ENCODE peak calls at places on chromosomes 2 and 18, in five cellular contexts. One of them, this sample, is unnamed.

GRCh38 chr2:209496586-209496982 is 72.7 kb downstream of the MAP2 start:
- DNase-seq in heart left ventricle: no peak
- DNase-seq in IMR-90: peak; percentile 40
- DNase-seq in cardiac muscle cell: peak; percentile 88
- DNase-seq in CD4-positive, CD25-positive, alpha-beta regulatory T cell: no peak
- DNase-seq in this sample: no peak

GRCh38 chr18:80148316-80149199 is 39.5 kb downstream of the ADNP2 start:
- DNase-seq in cardiac muscle cell: peak; percentile 23
- DNase-seq in CD4-positive, CD25-positive, alpha-beta regulatory T cell: no peak
- DNase-seq in IMR-90: no peak
- DNase-seq in heart left ventricle: no peak
- DNase-seq in this sample: no peak

GRCh38 chr2:59804662-59805258 is 748.7 kb downstream of the BCL11A start:
- DNase-seq in heart left ventricle: no peak
- DNase-seq in IMR-90: no peak
- DNase-seq in CD4-positive, CD25-positive, alpha-beta regulatory T cell: no peak
- DNase-seq in cardiac muscle cell: no peak
- DNase-seq in this sample: no peak

GRCh38 chr2:25103287-25103871 is 61.5 kb downstream of the EFR3B start:
- DNase-seq in CD4-positive, CD25-positive, alpha-beta regulatory T cell: no peak
- DNase-seq in heart left ventricle: no peak
- DNase-seq in cardiac muscle cell: peak; percentile 81
- DNase-seq in IMR-90: peak; percentile 94
- DNase-seq in this sample: peak; percentile 78

GRCh38 chr2:224284134-224284946 is 117.6 kb downstream of the FAM124B start:
- DNase-seq in CD4-positive, CD25-positive, alpha-beta regulatory T cell: no peak
- DNase-seq in cardiac muscle cell: peak; percentile 50
- DNase-seq in heart left ventricle: no peak
- DNase-seq in IMR-90: peak; percentile 25
- DNase-seq in this sample: peak; percentile 61

GRCh38 chr2:152755029-152755428 is 36.6 kb downstream of the ARL6IP6 start:
- DNase-seq in cardiac muscle cell: peak; percentile 52
- DNase-seq in CD4-positive, CD25-positive, alpha-beta regulatory T cell: no peak
- DNase-seq in heart left ventricle: no peak
- DNase-seq in IMR-90: no peak
- DNase-seq in this sample: no peak

GRCh38 chr2:187575081-187576067 is 21.1 kb upstream of the TFPI start:
- DNase-seq in heart left ventricle: no peak
- DNase-seq in cardiac muscle cell: peak; percentile 71
- DNase-seq in IMR-90: peak; percentile 83
- DNase-seq in CD4-positive, CD25-positive, alpha-beta regulatory T cell: no peak
- DNase-seq in this sample: no peak

GRCh38 chr2:192267484-192267883 is 72.8 kb upstream of the TMEFF2 start:
- DNase-seq in CD4-positive, CD25-positive, alpha-beta regulatory T cell: no peak
- DNase-seq in cardiac muscle cell: peak; percentile 84
- DNase-seq in heart left ventricle: no peak
- DNase-seq in IMR-90: peak; percentile 91
- DNase-seq in this sample: peak; percentile 70

GRCh38 chr2:165305391-165306096 is 66.3 kb downstream of the SCN2A start:
- DNase-seq in IMR-90: no peak
- DNase-seq in cardiac muscle cell: peak; percentile 7
- DNase-seq in heart left ventricle: no peak
- DNase-seq in CD4-positive, CD25-positive, alpha-beta regulatory T cell: no peak
- DNase-seq in this sample: no peak

GRCh38 chr2:238425979-238426567 is 654 bp upstream of the ASB1 start:
- DNase-seq in heart left ventricle: no peak
- DNase-seq in IMR-90: peak; percentile 68
- DNase-seq in CD4-positive, CD25-positive, alpha-beta regulatory T cell: no peak
- DNase-seq in cardiac muscle cell: peak; percentile 85
- DNase-seq in this sample: no peak

GRCh38 chr2:213013979-213014378 is 137.4 kb downstream of the IKZF2 start:
- DNase-seq in CD4-positive, CD25-positive, alpha-beta regulatory T cell: no peak
- DNase-seq in heart left ventricle: no peak
- DNase-seq in cardiac muscle cell: no peak
- DNase-seq in IMR-90: no peak
- DNase-seq in this sample: no peak

GRCh38 chr2:239136203-239136602 is 264.6 kb downstream of the HDAC4 start:
- DNase-seq in heart left ventricle: no peak
- DNase-seq in cardiac muscle cell: no peak
- DNase-seq in CD4-positive, CD25-positive, alpha-beta regulatory T cell: no peak
- DNase-seq in IMR-90: no peak
- DNase-seq in this sample: no peak

GRCh38 chr18:56246912-56247311 is 391.5 kb downstream of the TXNL1 start:
- DNase-seq in IMR-90: no peak
- DNase-seq in heart left ventricle: no peak
- DNase-seq in CD4-positive, CD25-positive, alpha-beta regulatory T cell: no peak
- DNase-seq in cardiac muscle cell: peak; percentile 6
- DNase-seq in this sample: no peak

GRCh38 chr2:37602702-37603101 is 68.7 kb downstream of the CDC42EP3 start:
- DNase-seq in heart left ventricle: no peak
- DNase-seq in cardiac muscle cell: no peak
- DNase-seq in IMR-90: no peak
- DNase-seq in CD4-positive, CD25-positive, alpha-beta regulatory T cell: no peak
- DNase-seq in this sample: no peak

GRCh38 chr18:45775241-45775676 is 50.2 kb upstream of the SIGLEC15 start:
- DNase-seq in CD4-positive, CD25-positive, alpha-beta regulatory T cell: no peak
- DNase-seq in heart left ventricle: peak; percentile 78
- DNase-seq in cardiac muscle cell: peak; percentile 94
- DNase-seq in IMR-90: peak; percentile 63
- DNase-seq in this sample: peak; percentile 77

GRCh38 chr18:25284861-25285574 is 66.9 kb downstream of the ZNF521 start:
- DNase-seq in CD4-positive, CD25-positive, alpha-beta regulatory T cell: no peak
- DNase-seq in cardiac muscle cell: peak; percentile 78
- DNase-seq in IMR-90: peak; percentile 41
- DNase-seq in heart left ventricle: peak; percentile 21
- DNase-seq in this sample: no peak

GRCh38 chr2:95709831-95710230 is 118.0 kb downstream of the TRIM43 start:
- DNase-seq in cardiac muscle cell: no peak
- DNase-seq in heart left ventricle: no peak
- DNase-seq in CD4-positive, CD25-positive, alpha-beta regulatory T cell: no peak
- DNase-seq in IMR-90: no peak
- DNase-seq in this sample: no peak

GRCh38 chr18:35073186-35074105 is 32.2 kb downstream of the MAPRE2 start:
- DNase-seq in CD4-positive, CD25-positive, alpha-beta regulatory T cell: no peak
- DNase-seq in cardiac muscle cell: peak; percentile 61
- DNase-seq in heart left ventricle: no peak
- DNase-seq in IMR-90: peak; percentile 51
- DNase-seq in this sample: no peak

GRCh38 chr2:40159333-40159732 is 292.6 kb downstream of the SLC8A1 start:
- DNase-seq in cardiac muscle cell: no peak
- DNase-seq in CD4-positive, CD25-positive, alpha-beta regulatory T cell: no peak
- DNase-seq in IMR-90: no peak
- DNase-seq in heart left ventricle: no peak
- DNase-seq in this sample: no peak
- H3K27ac ChIP-seq in cardiac muscle cell: peak overlapping the region; percentile 54
- H3K27ac ChIP-seq in CD4-positive, CD25-positive, alpha-beta regulatory T cell: no peak overlapping the region
- H3K27ac ChIP-seq in IMR-90: no peak overlapping the region
- H3K27ac ChIP-seq in heart left ventricle: no peak overlapping the region
- H3K27ac ChIP-seq in this sample: no peak overlapping the region

GRCh38 chr18:74866577-74866976 is 268.9 kb downstream of the ZNF407 start:
- DNase-seq in IMR-90: no peak
- DNase-seq in heart left ventricle: no peak
- DNase-seq in CD4-positive, CD25-positive, alpha-beta regulatory T cell: no peak
- DNase-seq in cardiac muscle cell: no peak
- DNase-seq in this sample: no peak

GRCh38 chr18:74857901-74858300 is 260.2 kb downstream of the ZNF407 start:
- DNase-seq in heart left ventricle: no peak
- DNase-seq in cardiac muscle cell: no peak
- DNase-seq in IMR-90: no peak
- DNase-seq in CD4-positive, CD25-positive, alpha-beta regulatory T cell: no peak
- DNase-seq in this sample: no peak

GRCh38 chr18:74862094-74862493 is 264.4 kb downstream of the ZNF407 start:
- DNase-seq in CD4-positive, CD25-positive, alpha-beta regulatory T cell: no peak
- DNase-seq in heart left ventricle: no peak
- DNase-seq in IMR-90: no peak
- DNase-seq in cardiac muscle cell: no peak
- DNase-seq in this sample: no peak

GRCh38 chr18:74856967-74857366 is 259.3 kb downstream of the ZNF407 start:
- DNase-seq in heart left ventricle: no peak
- DNase-seq in CD4-positive, CD25-positive, alpha-beta regulatory T cell: no peak
- DNase-seq in cardiac muscle cell: no peak
- DNase-seq in IMR-90: no peak
- DNase-seq in this sample: no peak

DNA sequence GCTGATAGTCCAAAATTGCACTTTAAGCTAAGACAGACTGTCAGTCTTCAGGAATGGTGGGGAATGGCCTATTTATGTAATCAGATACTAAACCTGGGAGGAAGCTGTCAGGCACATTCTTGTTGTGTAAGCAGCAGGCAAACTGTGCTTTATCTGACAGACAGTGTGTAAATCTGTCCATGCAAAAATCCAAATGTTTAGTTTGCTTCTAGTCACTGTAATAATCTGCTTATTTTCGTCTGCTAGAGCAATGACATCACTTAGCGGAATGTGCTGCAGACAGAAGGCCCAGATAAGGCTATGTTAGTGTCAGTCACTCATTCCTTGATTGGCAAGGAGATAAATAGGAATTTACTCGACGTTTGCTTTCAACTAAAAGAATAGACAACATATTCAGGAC is 263.5 kb downstream of the ZNF407 start:
- DNase-seq in heart left ventricle: no peak
- DNase-seq in IMR-90: peak; percentile 78
- DNase-seq in CD4-positive, CD25-positive, alpha-beta regulatory T cell: no peak
- DNase-seq in cardiac muscle cell: peak; percentile 37
- DNase-seq in this sample: no peak
- H3K27ac ChIP-seq in heart left ventricle: peak overlapping the region; percentile 62
- H3K27ac ChIP-seq in IMR-90: no peak overlapping the region
- H3K27ac ChIP-seq in CD4-positive, CD25-positive, alpha-beta regulatory T cell: no peak overlapping the region
- H3K27ac ChIP-seq in cardiac muscle cell: peak overlapping the region; percentile 51
- H3K27ac ChIP-seq in this sample: no peak overlapping the region

DNA sequence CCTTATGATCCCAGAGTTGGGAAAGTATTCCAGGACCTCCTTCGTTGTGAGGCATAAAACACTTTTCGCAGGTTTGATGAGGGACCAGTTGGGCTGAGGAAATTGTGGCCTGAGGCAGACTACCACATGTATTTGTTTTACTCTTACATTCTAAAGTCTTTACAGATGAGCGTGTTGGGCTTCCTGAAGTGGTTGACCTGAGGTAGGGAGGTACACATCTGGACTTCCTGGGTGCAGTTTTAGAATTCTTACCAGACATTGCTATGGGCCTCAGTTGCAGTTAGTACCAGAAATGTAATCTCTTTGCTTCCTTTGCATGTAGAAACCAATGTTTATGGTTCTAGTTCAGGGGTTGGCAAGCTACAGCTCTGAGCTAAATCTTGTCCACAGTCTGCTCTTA is 48.7 kb downstream of the COA5 start:
- DNase-seq in heart left ventricle: no peak
- DNase-seq in IMR-90: peak; percentile 27
- DNase-seq in CD4-positive, CD25-positive, alpha-beta regulatory T cell: no peak
- DNase-seq in cardiac muscle cell: peak; percentile 6
- DNase-seq in this sample: no peak
- H3K27ac ChIP-seq in heart left ventricle: peak overlapping the region; percentile 81
- H3K27ac ChIP-seq in IMR-90: no peak overlapping the region
- H3K27ac ChIP-seq in CD4-positive, CD25-positive, alpha-beta regulatory T cell: no peak overlapping the region
- H3K27ac ChIP-seq in cardiac muscle cell: no peak overlapping the region
- H3K27ac ChIP-seq in this sample: no peak overlapping the region

GRCh38 chr18:58104071-58104470 is 60.0 kb downstream of the NEDD4L start:
- DNase-seq in IMR-90: no peak
- DNase-seq in heart left ventricle: no peak
- DNase-seq in CD4-positive, CD25-positive, alpha-beta regulatory T cell: no peak
- DNase-seq in cardiac muscle cell: no peak
- DNase-seq in this sample: no peak
- H3K27ac ChIP-seq in IMR-90: no peak overlapping the region
- H3K27ac ChIP-seq in heart left ventricle: no peak overlapping the region
- H3K27ac ChIP-seq in CD4-positive, CD25-positive, alpha-beta regulatory T cell: no peak overlapping the region
- H3K27ac ChIP-seq in cardiac muscle cell: no peak overlapping the region
- H3K27ac ChIP-seq in this sample: no peak overlapping the region

GRCh38 chr2:2733818-2734217 is 402.7 kb upstream of the MYT1L start:
- DNase-seq in IMR-90: no peak
- DNase-seq in cardiac muscle cell: no peak
- DNase-seq in CD4-positive, CD25-positive, alpha-beta regulatory T cell: no peak
- DNase-seq in heart left ventricle: no peak
- DNase-seq in this sample: no peak

GRCh38 chr2:2732331-2733119 is 401.4 kb upstream of the MYT1L start:
- DNase-seq in IMR-90: no peak
- DNase-seq in heart left ventricle: no peak
- DNase-seq in CD4-positive, CD25-positive, alpha-beta regulatory T cell: no peak
- DNase-seq in cardiac muscle cell: no peak
- DNase-seq in this sample: no peak

GRCh38 chr2:2731885-2732284 is 400.8 kb upstream of the MYT1L start:
- DNase-seq in cardiac muscle cell: no peak
- DNase-seq in CD4-positive, CD25-positive, alpha-beta regulatory T cell: no peak
- DNase-seq in IMR-90: no peak
- DNase-seq in heart left ventricle: no peak
- DNase-seq in this sample: no peak

GRCh38 chr2:2734308-2734707 is 403.2 kb upstream of the MYT1L start:
- DNase-seq in heart left ventricle: no peak
- DNase-seq in CD4-positive, CD25-positive, alpha-beta regulatory T cell: no peak
- DNase-seq in cardiac muscle cell: no peak
- DNase-seq in IMR-90: no peak
- DNase-seq in this sample: no peak

DNA sequence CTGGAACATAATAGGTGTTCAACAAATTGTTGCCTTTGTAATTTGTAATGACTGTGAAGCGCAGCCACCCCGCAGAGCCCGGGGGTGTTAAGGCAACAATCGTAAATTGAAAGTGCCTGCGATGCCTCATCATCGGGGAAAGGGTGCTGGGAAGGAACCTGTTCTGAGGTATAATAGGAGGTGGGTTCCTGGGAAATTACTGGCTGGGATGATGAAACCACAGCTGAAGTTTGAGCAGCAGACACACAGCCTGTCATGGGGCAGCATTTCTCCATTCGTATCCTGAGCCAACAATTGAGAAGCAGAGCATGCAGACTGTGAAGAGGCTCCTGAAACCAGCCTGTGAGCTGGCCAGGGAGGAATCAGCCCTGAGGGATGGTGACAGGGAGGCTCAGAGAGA is 404.0 kb upstream of the MYT1L start:
- DNase-seq in heart left ventricle: no peak
- DNase-seq in IMR-90: no peak
- DNase-seq in cardiac muscle cell: no peak
- DNase-seq in CD4-positive, CD25-positive, alpha-beta regulatory T cell: no peak
- DNase-seq in this sample: peak; percentile 66
- H3K27ac ChIP-seq in heart left ventricle: no peak overlapping the region
- H3K27ac ChIP-seq in IMR-90: no peak overlapping the region
- H3K27ac ChIP-seq in cardiac muscle cell: no peak overlapping the region
- H3K27ac ChIP-seq in CD4-positive, CD25-positive, alpha-beta regulatory T cell: no peak overlapping the region
- H3K27ac ChIP-seq in this sample: peak overlapping the region; percentile 49

DNA sequence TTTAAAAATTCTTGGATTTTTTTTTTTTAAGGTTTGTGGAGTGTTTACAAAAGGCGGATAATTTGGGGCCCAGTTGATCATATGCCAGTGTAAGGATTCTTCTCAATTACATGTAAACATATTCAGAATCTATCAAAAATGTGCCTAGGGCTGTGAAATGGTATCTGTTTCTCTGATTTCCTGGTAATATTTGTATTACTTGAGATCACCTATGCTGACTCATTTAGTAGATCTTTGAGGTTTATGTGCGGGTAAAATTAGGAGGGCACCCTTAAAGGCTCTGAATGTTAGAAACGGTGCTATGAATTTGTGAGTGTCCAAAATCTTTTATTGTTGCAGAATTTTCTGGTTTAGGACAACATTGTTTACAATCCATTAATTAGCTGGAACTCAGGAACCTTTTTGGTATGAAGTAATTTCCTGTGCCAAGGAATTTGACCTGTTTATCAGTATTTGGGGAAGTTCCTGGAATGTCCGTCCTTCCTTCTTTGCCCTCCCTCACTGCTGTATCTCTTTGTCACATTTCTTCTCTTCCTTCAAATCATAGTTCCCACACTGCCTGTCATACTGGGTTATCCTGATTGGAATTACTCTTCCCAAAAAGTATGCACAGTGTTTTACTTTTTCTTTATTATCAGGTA is 130.5 kb downstream of the TANC1 start:
- DNase-seq in CD4-positive, CD25-positive, alpha-beta regulatory T cell: no peak
- DNase-seq in heart left ventricle: no peak
- DNase-seq in IMR-90: peak; percentile 45
- DNase-seq in cardiac muscle cell: peak; percentile 78
- DNase-seq in this sample: peak; percentile 45
- H3K27ac ChIP-seq in CD4-positive, CD25-positive, alpha-beta regulatory T cell: no peak overlapping the region
- H3K27ac ChIP-seq in heart left ventricle: peak overlapping the region; percentile 22
- H3K27ac ChIP-seq in IMR-90: peak overlapping the region; percentile 59
- H3K27ac ChIP-seq in cardiac muscle cell: no peak overlapping the region
- H3K27ac ChIP-seq in this sample: peak overlapping the region; percentile 48

This sample was measured in foreskin keratinocyte.